ENCODE peak calls at places on chromosomes 6 and 20, in four cellular contexts. One of them, this sample, is unnamed.

GRCh38 chr6:138692978-138693909 is 80.3 kb upstream of the CCDC28A start:
- DNase-seq in fibroblast of pulmonary artery: peak; percentile 69
- DNase-seq in AG09319: no peak
- DNase-seq in GM13977: peak; percentile 86
- DNase-seq in this sample: peak; percentile 89

GRCh38 chr20:53011640-53012039 is 39.5 kb downstream of the TSHZ2 start:
- DNase-seq in GM13977: no peak
- DNase-seq in AG09319: no peak
- DNase-seq in fibroblast of pulmonary artery: no peak
- DNase-seq in this sample: no peak

GRCh38 chr6:41153451-41153850 is 696 bp downstream of the TREML1 start:
- DNase-seq in AG09319: no peak
- DNase-seq in GM13977: no peak
- DNase-seq in fibroblast of pulmonary artery: no peak
- DNase-seq in this sample: no peak

GRCh38 chr6:42338573-42339218 is 113.0 kb downstream of the TRERF1 start:
- DNase-seq in AG09319: peak; percentile 91
- DNase-seq in GM13977: no peak
- DNase-seq in fibroblast of pulmonary artery: peak; percentile 97
- DNase-seq in this sample: no peak

GRCh38 chr6:105091140-105091829 is 88.5 kb downstream of the POPDC3 start:
- DNase-seq in AG09319: no peak
- DNase-seq in GM13977: no peak
- DNase-seq in fibroblast of pulmonary artery: no peak
- DNase-seq in this sample: no peak

GRCh38 chr6:116447052-116447451 is 14.1 kb upstream of the CALHM6 start:
- DNase-seq in fibroblast of pulmonary artery: peak; percentile 59
- DNase-seq in AG09319: no peak
- DNase-seq in GM13977: no peak
- DNase-seq in this sample: no peak

GRCh38 chr20:50868509-50869495 is 62.4 kb downstream of the ADNP start:
- DNase-seq in AG09319: no peak
- DNase-seq in GM13977: no peak
- DNase-seq in fibroblast of pulmonary artery: no peak
- DNase-seq in this sample: no peak

GRCh38 chr6:37319856-37320255 is 33.9 kb upstream of the RNF8 start:
- DNase-seq in AG09319: no peak
- DNase-seq in fibroblast of pulmonary artery: no peak
- DNase-seq in GM13977: no peak
- DNase-seq in this sample: no peak

GRCh38 chr20:46607849-46608497 is 43.3 kb downstream of the SLC13A3 start:
- DNase-seq in GM13977: no peak
- DNase-seq in AG09319: no peak
- DNase-seq in fibroblast of pulmonary artery: no peak
- DNase-seq in this sample: no peak

GRCh38 chr6:44269168-44269920 is 906 bp upstream of the TMEM151B start:
- DNase-seq in GM13977: no peak
- DNase-seq in fibroblast of pulmonary artery: no peak
- DNase-seq in AG09319: no peak
- DNase-seq in this sample: no peak

GRCh38 chr6:27977387-27977786 is 20.3 kb downstream of the OR2B6 start:
- DNase-seq in AG09319: no peak
- DNase-seq in GM13977: no peak
- DNase-seq in fibroblast of pulmonary artery: no peak
- DNase-seq in this sample: no peak

GRCh38 chr20:329325-329695 is 4.0 kb downstream of the SOX12 start:
- DNase-seq in fibroblast of pulmonary artery: no peak
- DNase-seq in GM13977: no peak
- DNase-seq in AG09319: no peak
- DNase-seq in this sample: no peak

GRCh38 chr6:111750753-111751684 is 122.2 kb downstream of the FYN start:
- DNase-seq in GM13977: peak; percentile 31
- DNase-seq in fibroblast of pulmonary artery: peak; percentile 97
- DNase-seq in AG09319: no peak
- DNase-seq in this sample: no peak

GRCh38 chr6:143878272-143878760 is 14.0 kb downstream of the ZC2HC1B start:
- DNase-seq in GM13977: no peak
- DNase-seq in AG09319: no peak
- DNase-seq in fibroblast of pulmonary artery: no peak
- DNase-seq in this sample: no peak

GRCh38 chr6:150273457-150274309 is 95.1 kb upstream of the IYD start:
- DNase-seq in fibroblast of pulmonary artery: no peak
- DNase-seq in GM13977: no peak
- DNase-seq in AG09319: no peak
- DNase-seq in this sample: no peak

GRCh38 chr6:124495316-124496176 is 466.7 kb upstream of the RNF217 start:
- DNase-seq in GM13977: no peak
- DNase-seq in fibroblast of pulmonary artery: no peak
- DNase-seq in AG09319: no peak
- DNase-seq in this sample: no peak

GRCh38 chr6:125942677-125943527 is 13.7 kb upstream of the HINT3 start:
- DNase-seq in AG09319: no peak
- DNase-seq in fibroblast of pulmonary artery: no peak
- DNase-seq in GM13977: no peak
- DNase-seq in this sample: no peak

GRCh38 chr6:109478222-109478805 is 4.7 kb downstream of the ZBTB24 start:
- DNase-seq in GM13977: no peak
- DNase-seq in AG09319: peak; percentile 44
- DNase-seq in fibroblast of pulmonary artery: no peak
- DNase-seq in this sample: no peak

GRCh38 chr6:63685453-63686379 is 50.1 kb downstream of the PHF3 start:
- DNase-seq in AG09319: no peak
- DNase-seq in GM13977: peak; percentile 48
- DNase-seq in fibroblast of pulmonary artery: no peak
- DNase-seq in this sample: no peak

GRCh38 chr6:14128017-14128416 is 10.4 kb downstream of the CD83 start:
- DNase-seq in GM13977: no peak
- DNase-seq in fibroblast of pulmonary artery: no peak
- DNase-seq in AG09319: no peak
- DNase-seq in this sample: no peak

GRCh38 chr20:52192296-52193007 is 873 bp upstream of the ZFP64 start:
- DNase-seq in fibroblast of pulmonary artery: peak; percentile 17
- DNase-seq in AG09319: no peak
- DNase-seq in GM13977: peak; percentile 66
- DNase-seq in this sample: no peak

GRCh38 chr6:130598021-130598989 is 228.9 kb upstream of the SMLR1 start:
- DNase-seq in GM13977: no peak
- DNase-seq in AG09319: no peak
- DNase-seq in fibroblast of pulmonary artery: peak; percentile 20
- DNase-seq in this sample: no peak

GRCh38 chr6:711925-712324 is 19.0 kb upstream of the EXOC2 start:
- DNase-seq in AG09319: no peak
- DNase-seq in fibroblast of pulmonary artery: peak; percentile 49
- DNase-seq in GM13977: no peak
- DNase-seq in this sample: no peak

GRCh38 chr6:137945149-137945498 is 78.1 kb downstream of the TNFAIP3 start:
- DNase-seq in AG09319: no peak
- DNase-seq in GM13977: no peak
- DNase-seq in fibroblast of pulmonary artery: no peak
- DNase-seq in this sample: no peak

GRCh38 chr6:105211831-105212230 is 32.0 kb upstream of the POPDC3 start:
- DNase-seq in fibroblast of pulmonary artery: no peak
- DNase-seq in GM13977: no peak
- DNase-seq in AG09319: no peak
- DNase-seq in this sample: no peak

GRCh38 chr6:31945507-31946369 is at the start of gene CFB:
- DNase-seq in AG09319: peak; percentile 68
- DNase-seq in GM13977: no peak
- DNase-seq in fibroblast of pulmonary artery: peak; percentile 90
- DNase-seq in this sample: no peak

GRCh38 chr6:154937306-154938244 is 57.5 kb upstream of the TIAM2 start:
- DNase-seq in GM13977: no peak
- DNase-seq in fibroblast of pulmonary artery: no peak
- DNase-seq in AG09319: no peak
- DNase-seq in this sample: no peak

GRCh38 chr6:53961679-53962370 is 149.4 kb upstream of the MLIP start:
- DNase-seq in AG09319: no peak
- DNase-seq in fibroblast of pulmonary artery: peak; percentile 34
- DNase-seq in GM13977: no peak
- DNase-seq in this sample: no peak

GRCh38 chr20:13644010-13644409 is 5.3 kb upstream of the TASP1 start:
- DNase-seq in GM13977: no peak
- DNase-seq in fibroblast of pulmonary artery: peak; percentile 41
- DNase-seq in AG09319: no peak
- DNase-seq in this sample: no peak

GRCh38 chr6:105832358-105832757 is 253.8 kb upstream of the PRDM1 start:
- DNase-seq in fibroblast of pulmonary artery: no peak
- DNase-seq in AG09319: no peak
- DNase-seq in GM13977: no peak
- DNase-seq in this sample: no peak

GRCh38 chr6:98142839-98143238 is 691.5 kb upstream of the POU3F2 start:
- DNase-seq in fibroblast of pulmonary artery: no peak
- DNase-seq in GM13977: no peak
- DNase-seq in AG09319: no peak
- DNase-seq in this sample: no peak

GRCh38 chr6:44221291-44221960 is 2.0 kb upstream of the SLC29A1 start:
- DNase-seq in GM13977: peak; percentile 86
- DNase-seq in fibroblast of pulmonary artery: peak; percentile 87
- DNase-seq in AG09319: peak; percentile 48
- DNase-seq in this sample: peak; percentile 97

GRCh38 chr6:125271486-125272159 is 30.1 kb downstream of the HDDC2 start:
- DNase-seq in fibroblast of pulmonary artery: no peak
- DNase-seq in GM13977: no peak
- DNase-seq in AG09319: no peak
- DNase-seq in this sample: no peak

GRCh38 chr20:2705931-2706645 is 13.5 kb downstream of the EBF4 start:
- DNase-seq in GM13977: no peak
- DNase-seq in fibroblast of pulmonary artery: no peak
- DNase-seq in AG09319: no peak
- DNase-seq in this sample: no peak

GRCh38 chr20:15179426-15180190 is 842.2 kb upstream of the FLRT3 start:
- DNase-seq in GM13977: no peak
- DNase-seq in fibroblast of pulmonary artery: no peak
- DNase-seq in AG09319: no peak
- DNase-seq in this sample: no peak

DNA sequence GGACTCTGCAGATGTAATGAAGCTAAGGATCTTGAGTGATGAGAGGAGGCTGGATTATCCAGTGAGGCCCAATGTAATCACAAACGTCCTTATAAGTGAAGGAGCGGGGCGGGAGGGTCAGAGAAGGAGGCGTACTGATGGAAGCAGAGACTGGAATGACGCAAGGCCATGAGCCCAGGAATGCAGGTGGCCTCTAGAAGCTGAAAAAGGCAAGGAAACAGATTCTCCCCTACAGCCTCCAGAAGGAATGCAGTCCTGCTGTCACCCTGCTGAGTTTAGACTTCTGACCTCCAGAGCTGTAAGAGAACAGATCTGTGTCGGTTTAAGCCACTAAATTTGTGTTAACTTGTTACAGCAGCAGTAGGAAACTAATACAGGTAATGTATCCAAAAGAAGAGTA is 227.9 kb downstream of the PTPRT start:
- DNase-seq in GM13977: no peak
- DNase-seq in AG09319: no peak
- DNase-seq in fibroblast of pulmonary artery: no peak
- DNase-seq in this sample: no peak
- TF ChIP-seq CTCF in GM13977: no peak
- TF ChIP-seq CTCF in AG09319: no peak
- TF ChIP-seq CTCF in fibroblast of pulmonary artery: no peak
- TF ChIP-seq CTCF in this sample: no peak

DNA sequence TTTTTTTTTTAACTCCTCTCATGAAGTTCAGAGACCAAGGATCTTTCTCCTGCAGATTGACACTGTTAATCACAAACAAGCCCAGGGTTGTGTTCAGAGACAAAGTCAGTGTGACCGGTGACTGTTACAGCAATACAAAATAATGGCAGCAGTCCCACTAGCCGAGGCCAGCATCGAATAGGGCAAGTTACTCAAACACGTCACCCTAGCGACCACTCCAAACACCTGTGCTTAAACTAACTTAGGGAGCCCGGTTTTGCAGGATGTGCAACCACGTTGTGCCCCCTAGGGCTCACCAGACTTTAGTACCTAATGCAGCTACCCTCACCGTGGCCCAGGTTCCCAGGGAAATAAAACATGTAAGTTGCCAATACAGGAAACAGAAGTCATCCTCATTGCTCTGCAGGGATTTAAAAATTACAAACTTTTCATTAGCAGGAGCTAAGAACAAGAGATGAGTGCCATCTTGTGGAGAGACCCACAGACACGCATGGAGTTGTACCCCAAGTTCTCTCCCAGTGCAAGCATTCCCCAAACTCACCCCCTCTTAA is 38.1 kb downstream of the FAM50B start:
- DNase-seq in fibroblast of pulmonary artery: peak; percentile 68
- DNase-seq in GM13977: peak; percentile 15
- DNase-seq in AG09319: no peak
- DNase-seq in this sample: no peak
- TF ChIP-seq CTCF in fibroblast of pulmonary artery: peak; percentile 62
- TF ChIP-seq CTCF in GM13977: peak; percentile 30
- TF ChIP-seq CTCF in AG09319: peak; percentile 60
- TF ChIP-seq CTCF in this sample: peak; percentile 69

DNA sequence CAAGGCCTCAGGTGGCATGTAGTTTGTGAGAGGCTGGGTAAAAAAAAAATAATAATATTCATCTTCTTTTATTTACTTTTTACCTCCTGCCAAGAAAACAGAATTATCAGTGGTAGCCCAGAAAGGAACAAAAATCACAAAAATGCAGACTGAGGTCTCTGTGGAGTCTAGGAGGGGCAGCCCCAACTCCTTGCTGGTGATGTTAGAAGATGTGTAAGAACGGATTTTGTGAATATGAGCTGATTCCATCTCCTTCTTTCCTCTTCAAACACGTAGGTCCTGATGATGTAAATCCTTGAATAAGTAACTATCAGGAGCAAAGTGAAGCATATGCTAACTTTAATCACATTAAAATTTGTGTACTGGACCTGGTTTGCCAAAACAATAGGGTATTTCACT is 226.8 kb downstream of the EYA4 start:
- DNase-seq in fibroblast of pulmonary artery: peak; percentile 23
- DNase-seq in GM13977: no peak
- DNase-seq in AG09319: no peak
- DNase-seq in this sample: no peak
- TF ChIP-seq CTCF in fibroblast of pulmonary artery: no peak
- TF ChIP-seq CTCF in GM13977: no peak
- TF ChIP-seq CTCF in AG09319: no peak
- TF ChIP-seq CTCF in this sample: no peak

DNA sequence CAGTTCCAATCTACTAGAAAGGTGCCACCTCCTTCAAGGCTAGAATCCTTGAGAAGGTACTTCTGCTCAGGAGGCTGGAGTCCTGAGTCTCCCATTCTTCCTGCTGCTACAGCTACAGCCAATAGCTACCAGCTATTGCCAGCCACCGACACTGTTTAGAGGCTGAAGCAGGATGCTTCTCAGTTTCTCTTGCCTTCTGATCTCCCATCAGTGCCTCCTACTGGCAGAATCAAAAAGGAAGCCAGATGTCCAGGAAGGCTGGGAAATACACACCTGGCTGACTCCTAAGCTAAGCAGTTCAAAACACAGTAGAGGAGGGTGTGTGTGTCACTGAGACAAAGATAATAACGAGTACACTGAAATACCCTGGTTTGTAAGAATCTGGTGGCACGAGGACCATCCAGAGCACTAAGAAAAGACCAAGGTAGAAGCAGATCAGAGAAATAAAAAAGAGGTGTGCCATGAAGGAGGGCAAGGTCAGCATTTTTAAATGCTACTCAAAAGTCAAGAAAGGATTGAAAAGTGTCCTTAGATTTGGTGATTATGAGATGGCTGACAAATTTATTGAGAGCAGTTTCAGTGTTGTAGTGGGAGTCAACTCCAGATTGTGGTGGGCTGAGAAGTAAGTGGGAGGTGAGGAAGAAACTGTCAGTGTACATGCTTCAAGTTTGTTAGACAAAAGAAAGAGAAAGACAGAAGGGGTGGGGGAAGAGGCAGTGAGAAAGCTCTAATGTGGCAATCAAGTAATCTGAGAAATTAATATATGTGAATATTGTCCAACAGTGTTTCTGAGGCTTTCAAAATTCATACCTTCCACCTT is 2.3 kb upstream of the HLA-DMA start:
- DNase-seq in fibroblast of pulmonary artery: peak; percentile 30
- DNase-seq in GM13977: no peak
- DNase-seq in AG09319: no peak
- DNase-seq in this sample: no peak
- TF ChIP-seq CTCF in fibroblast of pulmonary artery: peak; percentile 44
- TF ChIP-seq CTCF in GM13977: peak; percentile 59
- TF ChIP-seq CTCF in AG09319: peak; percentile 28
- TF ChIP-seq CTCF in this sample: peak; percentile 30